ENCODE peak calls at places on chromosomes 11 and 22, in six cellular contexts. One of them, this sample, is unnamed.

GRCh38 chr11:28984216-28984615 is 876.0 kb downstream of the METTL15 start:
- DNase-seq in astrocyte of the spinal cord: no peak
- DNase-seq in OCI-M1: no peak
- DNase-seq in fibroblast of the aortic adventitia: no peak
- DNase-seq in fibroblast of the conjunctiva: no peak
- DNase-seq in epithelial cell of esophagus: no peak
- DNase-seq in this sample: peak

GRCh38 chr22:47918276-47918928 is 1156.0 kb downstream of the TBC1D22A start:
- DNase-seq in fibroblast of the conjunctiva: no peak
- DNase-seq in epithelial cell of esophagus: no peak
- DNase-seq in fibroblast of the aortic adventitia: no peak
- DNase-seq in astrocyte of the spinal cord: no peak
- DNase-seq in OCI-M1: no peak
- DNase-seq in this sample: no peak

GRCh38 chr11:113806403-113806802 is 26.8 kb downstream of the CLDN25 start:
- DNase-seq in astrocyte of the spinal cord: no peak
- DNase-seq in fibroblast of the conjunctiva: no peak
- DNase-seq in fibroblast of the aortic adventitia: peak
- DNase-seq in epithelial cell of esophagus: peak
- DNase-seq in OCI-M1: peak
- DNase-seq in this sample: peak

GRCh38 chr11:69963533-69964246 is 114.4 kb upstream of the ANO1 start:
- DNase-seq in epithelial cell of esophagus: no peak
- DNase-seq in fibroblast of the aortic adventitia: no peak
- DNase-seq in astrocyte of the spinal cord: peak
- DNase-seq in OCI-M1: no peak
- DNase-seq in fibroblast of the conjunctiva: no peak
- DNase-seq in this sample: no peak

GRCh38 chr11:10716122-10716521 is 22.6 kb upstream of the IRAG1 start:
- DNase-seq in OCI-M1: peak
- DNase-seq in astrocyte of the spinal cord: peak
- DNase-seq in fibroblast of the conjunctiva: no peak
- DNase-seq in fibroblast of the aortic adventitia: peak
- DNase-seq in epithelial cell of esophagus: no peak
- DNase-seq in this sample: peak

GRCh38 chr22:37601540-37602442 is 6.8 kb upstream of the GGA1 start:
- DNase-seq in astrocyte of the spinal cord: peak
- DNase-seq in epithelial cell of esophagus: peak
- DNase-seq in OCI-M1: peak
- DNase-seq in fibroblast of the conjunctiva: peak
- DNase-seq in fibroblast of the aortic adventitia: peak
- DNase-seq in this sample: peak

GRCh38 chr11:131748146-131749050 is 378.0 kb downstream of the NTM start:
- DNase-seq in OCI-M1: peak
- DNase-seq in astrocyte of the spinal cord: peak
- DNase-seq in epithelial cell of esophagus: peak
- DNase-seq in fibroblast of the conjunctiva: peak
- DNase-seq in fibroblast of the aortic adventitia: peak
- DNase-seq in this sample: peak

GRCh38 chr11:57801185-57801490 is 39.5 kb downstream of the CTNND1 start:
- DNase-seq in fibroblast of the conjunctiva: no peak
- DNase-seq in fibroblast of the aortic adventitia: no peak
- DNase-seq in epithelial cell of esophagus: no peak
- DNase-seq in OCI-M1: no peak
- DNase-seq in astrocyte of the spinal cord: no peak
- DNase-seq in this sample: peak

GRCh38 chr11:35367491-35367890 is 51.9 kb downstream of the SLC1A2 start:
- DNase-seq in astrocyte of the spinal cord: peak
- DNase-seq in fibroblast of the aortic adventitia: peak
- DNase-seq in OCI-M1: no peak
- DNase-seq in epithelial cell of esophagus: peak
- DNase-seq in fibroblast of the conjunctiva: peak
- DNase-seq in this sample: peak

GRCh38 chr11:44484211-44484610 is 81.3 kb upstream of the CD82 start:
- DNase-seq in OCI-M1: no peak
- DNase-seq in epithelial cell of esophagus: peak
- DNase-seq in astrocyte of the spinal cord: no peak
- DNase-seq in fibroblast of the aortic adventitia: peak
- DNase-seq in fibroblast of the conjunctiva: no peak
- DNase-seq in this sample: peak

GRCh38 chr22:27754247-27754887 is 47.2 kb downstream of the MN1 start:
- DNase-seq in fibroblast of the aortic adventitia: peak
- DNase-seq in fibroblast of the conjunctiva: no peak
- DNase-seq in epithelial cell of esophagus: peak
- DNase-seq in OCI-M1: no peak
- DNase-seq in astrocyte of the spinal cord: peak
- DNase-seq in this sample: no peak

GRCh38 chr11:60905047-60905446 is 1.3 kb downstream of the PRPF19 start:
- DNase-seq in fibroblast of the aortic adventitia: no peak
- DNase-seq in epithelial cell of esophagus: peak
- DNase-seq in fibroblast of the conjunctiva: no peak
- DNase-seq in astrocyte of the spinal cord: no peak
- DNase-seq in OCI-M1: no peak
- DNase-seq in this sample: no peak

GRCh38 chr11:11036185-11037161 is 178.6 kb upstream of the ZBED5 start:
- DNase-seq in fibroblast of the aortic adventitia: peak
- DNase-seq in epithelial cell of esophagus: peak
- DNase-seq in fibroblast of the conjunctiva: peak
- DNase-seq in OCI-M1: peak
- DNase-seq in astrocyte of the spinal cord: peak
- DNase-seq in this sample: peak

GRCh38 chr11:1660025-1660867 is 30.7 kb downstream of the KRTAP5-5 start:
- DNase-seq in astrocyte of the spinal cord: no peak
- DNase-seq in fibroblast of the aortic adventitia: no peak
- DNase-seq in epithelial cell of esophagus: no peak
- DNase-seq in OCI-M1: no peak
- DNase-seq in fibroblast of the conjunctiva: no peak
- DNase-seq in this sample: no peak

GRCh38 chr22:44664149-44664548 is 37.9 kb upstream of the PRR5 start:
- DNase-seq in OCI-M1: peak
- DNase-seq in epithelial cell of esophagus: no peak
- DNase-seq in astrocyte of the spinal cord: peak
- DNase-seq in fibroblast of the aortic adventitia: no peak
- DNase-seq in fibroblast of the conjunctiva: no peak
- DNase-seq in this sample: peak

GRCh38 chr11:70304208-70304603 is 33.7 kb downstream of the PPFIA1 start:
- DNase-seq in fibroblast of the aortic adventitia: no peak
- DNase-seq in astrocyte of the spinal cord: no peak
- DNase-seq in fibroblast of the conjunctiva: no peak
- DNase-seq in OCI-M1: no peak
- DNase-seq in epithelial cell of esophagus: no peak
- DNase-seq in this sample: no peak

GRCh38 chr11:1755344-1756023 is 5.1 kb upstream of the IFITM10 start:
- DNase-seq in OCI-M1: no peak
- DNase-seq in astrocyte of the spinal cord: no peak
- DNase-seq in fibroblast of the conjunctiva: no peak
- DNase-seq in fibroblast of the aortic adventitia: no peak
- DNase-seq in epithelial cell of esophagus: no peak
- DNase-seq in this sample: no peak

GRCh38 chr11:112321521-112322172 is 61.0 kb upstream of the PLET1 start:
- DNase-seq in OCI-M1: peak
- DNase-seq in fibroblast of the conjunctiva: peak
- DNase-seq in epithelial cell of esophagus: peak
- DNase-seq in astrocyte of the spinal cord: peak
- DNase-seq in fibroblast of the aortic adventitia: peak
- DNase-seq in this sample: peak

GRCh38 chr11:76663912-76664440 is 6.6 kb downstream of the LRRC32 start:
- DNase-seq in OCI-M1: no peak
- DNase-seq in epithelial cell of esophagus: no peak
- DNase-seq in astrocyte of the spinal cord: no peak
- DNase-seq in fibroblast of the conjunctiva: no peak
- DNase-seq in fibroblast of the aortic adventitia: no peak
- DNase-seq in this sample: no peak

GRCh38 chr11:47842749-47843148 is 5.4 kb downstream of the NUP160 start:
- DNase-seq in epithelial cell of esophagus: no peak
- DNase-seq in fibroblast of the aortic adventitia: no peak
- DNase-seq in fibroblast of the conjunctiva: no peak
- DNase-seq in OCI-M1: no peak
- DNase-seq in astrocyte of the spinal cord: no peak
- DNase-seq in this sample: no peak

GRCh38 chr22:50443202-50443601 is 31.6 kb downstream of the SBF1 start:
- DNase-seq in astrocyte of the spinal cord: no peak
- DNase-seq in OCI-M1: no peak
- DNase-seq in epithelial cell of esophagus: no peak
- DNase-seq in fibroblast of the aortic adventitia: no peak
- DNase-seq in fibroblast of the conjunctiva: no peak
- DNase-seq in this sample: no peak

GRCh38 chr11:16926868-16927267 is 87.3 kb downstream of the PLEKHA7 start:
- DNase-seq in astrocyte of the spinal cord: no peak
- DNase-seq in epithelial cell of esophagus: no peak
- DNase-seq in fibroblast of the conjunctiva: no peak
- DNase-seq in fibroblast of the aortic adventitia: no peak
- DNase-seq in OCI-M1: no peak
- DNase-seq in this sample: no peak

GRCh38 chr11:18404062-18404461 is 8.1 kb upstream of the LDHC start:
- DNase-seq in OCI-M1: no peak
- DNase-seq in epithelial cell of esophagus: no peak
- DNase-seq in astrocyte of the spinal cord: no peak
- DNase-seq in fibroblast of the conjunctiva: no peak
- DNase-seq in fibroblast of the aortic adventitia: no peak
- DNase-seq in this sample: no peak

GRCh38 chr11:61577383-61578118 is 3.3 kb downstream of the SYT7 start:
- DNase-seq in OCI-M1: no peak
- DNase-seq in astrocyte of the spinal cord: no peak
- DNase-seq in fibroblast of the conjunctiva: no peak
- DNase-seq in fibroblast of the aortic adventitia: no peak
- DNase-seq in epithelial cell of esophagus: no peak
- DNase-seq in this sample: no peak

GRCh38 chr11:39990413-39990812 is 1469.0 kb downstream of the LRRC4C start:
- DNase-seq in astrocyte of the spinal cord: no peak
- DNase-seq in fibroblast of the conjunctiva: no peak
- DNase-seq in fibroblast of the aortic adventitia: no peak
- DNase-seq in OCI-M1: peak
- DNase-seq in epithelial cell of esophagus: no peak
- DNase-seq in this sample: no peak

GRCh38 chr11:1486054-1486825 is at the start of gene MOB2:
- DNase-seq in OCI-M1: no peak
- DNase-seq in fibroblast of the conjunctiva: no peak
- DNase-seq in epithelial cell of esophagus: no peak
- DNase-seq in astrocyte of the spinal cord: no peak
- DNase-seq in fibroblast of the aortic adventitia: no peak
- DNase-seq in this sample: peak

GRCh38 chr22:19891350-19892248 is 36.9 kb upstream of the GNB1L start:
- DNase-seq in fibroblast of the conjunctiva: no peak
- DNase-seq in astrocyte of the spinal cord: peak
- DNase-seq in epithelial cell of esophagus: peak
- DNase-seq in OCI-M1: peak
- DNase-seq in fibroblast of the aortic adventitia: peak
- DNase-seq in this sample: peak